ENCODE peak calls at places on chromosome 1, in seven cellular contexts. One of them, this sample, is unnamed.

GRCh38 chr1:40438391-40439015 is 11.8 kb upstream of the ZFP69B start:
- DNase-seq in BJ: no peak
- DNase-seq in A549: peak
- DNase-seq in lung: no peak
- DNase-seq in MM.1S: peak
- DNase-seq in astrocyte of the cerebellum: no peak
- DNase-seq in fibroblast of pulmonary artery: peak
- DNase-seq in this sample: no peak

GRCh38 chr1:2875677-2876531 is 74.4 kb upstream of the TTC34 start:
- DNase-seq in BJ: no peak
- DNase-seq in A549: peak
- DNase-seq in lung: no peak
- DNase-seq in MM.1S: no peak
- DNase-seq in astrocyte of the cerebellum: no peak
- DNase-seq in fibroblast of pulmonary artery: no peak
- DNase-seq in this sample: no peak

GRCh38 chr1:110024613-110025012 is 9.8 kb upstream of the STRIP1 start:
- DNase-seq in BJ: no peak
- DNase-seq in A549: no peak
- DNase-seq in lung: no peak
- DNase-seq in MM.1S: no peak
- DNase-seq in astrocyte of the cerebellum: no peak
- DNase-seq in fibroblast of pulmonary artery: no peak
- DNase-seq in this sample: no peak

GRCh38 chr1:111422546-111423391 is 4.8 kb downstream of the OVGP1 start:
- DNase-seq in BJ: no peak
- DNase-seq in A549: no peak
- DNase-seq in lung: peak
- DNase-seq in MM.1S: no peak
- DNase-seq in astrocyte of the cerebellum: no peak
- DNase-seq in fibroblast of pulmonary artery: no peak
- DNase-seq in this sample: peak

GRCh38 chr1:75615664-75616435 is 4.9 kb upstream of the SLC44A5 start:
- DNase-seq in BJ: no peak
- DNase-seq in A549: peak
- DNase-seq in lung: peak
- DNase-seq in MM.1S: peak
- DNase-seq in astrocyte of the cerebellum: peak
- DNase-seq in fibroblast of pulmonary artery: peak
- DNase-seq in this sample: no peak

GRCh38 chr1:116472431-116472961 is 98.3 kb downstream of the CD58 start:
- DNase-seq in BJ: no peak
- DNase-seq in A549: no peak
- DNase-seq in lung: no peak
- DNase-seq in MM.1S: no peak
- DNase-seq in astrocyte of the cerebellum: peak
- DNase-seq in fibroblast of pulmonary artery: peak
- DNase-seq in this sample: peak

GRCh38 chr1:245215071-245215470 is 60.3 kb downstream of the KIF26B start:
- DNase-seq in BJ: no peak
- DNase-seq in A549: no peak
- DNase-seq in lung: no peak
- DNase-seq in MM.1S: no peak
- DNase-seq in astrocyte of the cerebellum: no peak
- DNase-seq in fibroblast of pulmonary artery: no peak
- DNase-seq in this sample: no peak

GRCh38 chr1:179709841-179710329 is 33.2 kb upstream of the FAM163A start:
- DNase-seq in BJ: no peak
- DNase-seq in A549: no peak
- DNase-seq in lung: no peak
- DNase-seq in MM.1S: peak
- DNase-seq in astrocyte of the cerebellum: no peak
- DNase-seq in fibroblast of pulmonary artery: peak
- DNase-seq in this sample: no peak

GRCh38 chr1:163842546-163842945 is 520.8 kb downstream of the NUF2 start:
- DNase-seq in BJ: peak
- DNase-seq in A549: no peak
- DNase-seq in lung: no peak
- DNase-seq in MM.1S: no peak
- DNase-seq in astrocyte of the cerebellum: no peak
- DNase-seq in fibroblast of pulmonary artery: no peak
- DNase-seq in this sample: no peak

GRCh38 chr1:43618521-43619313 is 31.2 kb upstream of the KDM4A start:
- DNase-seq in BJ: no peak
- DNase-seq in A549: no peak
- DNase-seq in lung: no peak
- DNase-seq in MM.1S: no peak
- DNase-seq in astrocyte of the cerebellum: no peak
- DNase-seq in fibroblast of pulmonary artery: no peak
- DNase-seq in this sample: no peak

GRCh38 chr1:227828773-227829172 is 13.3 kb downstream of the PRSS38 start:
- DNase-seq in BJ: no peak
- DNase-seq in A549: no peak
- DNase-seq in lung: no peak
- DNase-seq in MM.1S: no peak
- DNase-seq in astrocyte of the cerebellum: no peak
- DNase-seq in fibroblast of pulmonary artery: no peak
- DNase-seq in this sample: no peak

GRCh38 chr1:40477680-40478057 is 579 bp downstream of the ZFP69 start:
- DNase-seq in BJ: no peak
- DNase-seq in A549: no peak
- DNase-seq in lung: no peak
- DNase-seq in MM.1S: no peak
- DNase-seq in astrocyte of the cerebellum: no peak
- DNase-seq in fibroblast of pulmonary artery: peak
- DNase-seq in this sample: no peak

GRCh38 chr1:228236744-228237143 is 28.9 kb downstream of the OBSCN start:
- DNase-seq in BJ: no peak
- DNase-seq in A549: no peak
- DNase-seq in lung: no peak
- DNase-seq in MM.1S: no peak
- DNase-seq in astrocyte of the cerebellum: no peak
- DNase-seq in fibroblast of pulmonary artery: peak
- DNase-seq in this sample: no peak

GRCh38 chr1:88683516-88683847 is 591 bp upstream of the PKN2 start:
- DNase-seq in BJ: peak
- DNase-seq in A549: no peak
- DNase-seq in lung: peak
- DNase-seq in MM.1S: peak
- DNase-seq in astrocyte of the cerebellum: peak
- DNase-seq in fibroblast of pulmonary artery: no peak
- DNase-seq in this sample: no peak

GRCh38 chr1:117671781-117672501 is 66.1 kb downstream of the TENT5C start:
- DNase-seq in BJ: no peak
- DNase-seq in A549: no peak
- DNase-seq in lung: peak
- DNase-seq in MM.1S: no peak
- DNase-seq in astrocyte of the cerebellum: no peak
- DNase-seq in fibroblast of pulmonary artery: peak
- DNase-seq in this sample: no peak

GRCh38 chr1:231899046-231899445 is 272.5 kb downstream of the DISC1 start:
- DNase-seq in BJ: no peak
- DNase-seq in A549: no peak
- DNase-seq in lung: no peak
- DNase-seq in MM.1S: no peak
- DNase-seq in astrocyte of the cerebellum: no peak
- DNase-seq in fibroblast of pulmonary artery: no peak
- DNase-seq in this sample: no peak

GRCh38 chr1:27632387-27633297 is 2.3 kb downstream of the FGR start:
- DNase-seq in BJ: no peak
- DNase-seq in A549: no peak
- DNase-seq in lung: no peak
- DNase-seq in MM.1S: no peak
- DNase-seq in astrocyte of the cerebellum: no peak
- DNase-seq in fibroblast of pulmonary artery: no peak
- DNase-seq in this sample: no peak

GRCh38 chr1:209626633-209627348 is 25.4 kb downstream of the LAMB3 start:
- DNase-seq in BJ: no peak
- DNase-seq in A549: no peak
- DNase-seq in lung: no peak
- DNase-seq in MM.1S: no peak
- DNase-seq in astrocyte of the cerebellum: no peak
- DNase-seq in fibroblast of pulmonary artery: no peak
- DNase-seq in this sample: no peak

GRCh38 chr1:189659731-189660130 is 817.9 kb downstream of the BRINP3 start:
- DNase-seq in BJ: no peak
- DNase-seq in A549: no peak
- DNase-seq in lung: no peak
- DNase-seq in MM.1S: no peak
- DNase-seq in astrocyte of the cerebellum: no peak
- DNase-seq in fibroblast of pulmonary artery: no peak
- DNase-seq in this sample: no peak

GRCh38 chr1:245771521-245772281 is 616.9 kb downstream of the KIF26B start:
- DNase-seq in BJ: peak
- DNase-seq in A549: no peak
- DNase-seq in lung: no peak
- DNase-seq in MM.1S: no peak
- DNase-seq in astrocyte of the cerebellum: peak
- DNase-seq in fibroblast of pulmonary artery: peak
- DNase-seq in this sample: peak

GRCh38 chr1:184596950-184597651 is 157.6 kb downstream of the EDEM3 start:
- DNase-seq in BJ: no peak
- DNase-seq in A549: no peak
- DNase-seq in lung: no peak
- DNase-seq in MM.1S: no peak
- DNase-seq in astrocyte of the cerebellum: no peak
- DNase-seq in fibroblast of pulmonary artery: no peak
- DNase-seq in this sample: no peak
- TF ChIP-seq CTCF in BJ: no peak
- TF ChIP-seq CTCF in A549: no peak
- TF ChIP-seq CTCF in lung: no peak
- TF ChIP-seq CTCF in MM.1S: no peak
- TF ChIP-seq CTCF in astrocyte of the cerebellum: peak
- TF ChIP-seq CTCF in fibroblast of pulmonary artery: no peak
- TF ChIP-seq CTCF in this sample: no peak

GRCh38 chr1:1799716-1800115 is 21.4 kb upstream of the NADK start:
- DNase-seq in BJ: no peak
- DNase-seq in A549: no peak
- DNase-seq in lung: no peak
- DNase-seq in MM.1S: peak
- DNase-seq in astrocyte of the cerebellum: no peak
- DNase-seq in fibroblast of pulmonary artery: no peak
- DNase-seq in this sample: no peak
- H3K4me3 ChIP-seq in BJ: no peak
- H3K4me3 ChIP-seq in A549: no peak
- H3K4me3 ChIP-seq in lung: no peak
- H3K4me3 ChIP-seq in MM.1S: no peak
- H3K4me3 ChIP-seq in astrocyte of the cerebellum: no peak
- H3K4me3 ChIP-seq in fibroblast of pulmonary artery: no peak
- H3K4me3 ChIP-seq in this sample: no peak

GRCh38 chr1:77342745-77343144 is 60.9 kb downstream of the AK5 start:
- DNase-seq in BJ: no peak
- DNase-seq in A549: peak
- DNase-seq in lung: no peak
- DNase-seq in MM.1S: no peak
- DNase-seq in astrocyte of the cerebellum: no peak
- DNase-seq in fibroblast of pulmonary artery: no peak
- DNase-seq in this sample: no peak
- TF ChIP-seq CTCF in BJ: no peak
- TF ChIP-seq CTCF in A549: no peak
- TF ChIP-seq CTCF in lung: no peak
- TF ChIP-seq CTCF in MM.1S: no peak
- TF ChIP-seq CTCF in astrocyte of the cerebellum: no peak
- TF ChIP-seq CTCF in fibroblast of pulmonary artery: no peak
- TF ChIP-seq CTCF in this sample: no peak

GRCh38 chr1:165442653-165443052 is 2.3 kb downstream of the RXRG start:
- DNase-seq in BJ: no peak
- DNase-seq in A549: no peak
- DNase-seq in lung: no peak
- DNase-seq in MM.1S: no peak
- DNase-seq in astrocyte of the cerebellum: no peak
- DNase-seq in fibroblast of pulmonary artery: no peak
- DNase-seq in this sample: no peak

GRCh38 chr1:165443539-165444289 is 1.2 kb downstream of the RXRG start:
- DNase-seq in BJ: no peak
- DNase-seq in A549: no peak
- DNase-seq in lung: no peak
- DNase-seq in MM.1S: no peak
- DNase-seq in astrocyte of the cerebellum: no peak
- DNase-seq in fibroblast of pulmonary artery: no peak
- DNase-seq in this sample: no peak

GRCh38 chr1:165444897-165445370 is at the start of gene RXRG:
- DNase-seq in BJ: no peak
- DNase-seq in A549: no peak
- DNase-seq in lung: peak
- DNase-seq in MM.1S: no peak
- DNase-seq in astrocyte of the cerebellum: no peak
- DNase-seq in fibroblast of pulmonary artery: no peak
- DNase-seq in this sample: no peak

GRCh38 chr1:165442053-165442452 is 2.9 kb downstream of the RXRG start:
- DNase-seq in BJ: no peak
- DNase-seq in A549: no peak
- DNase-seq in lung: no peak
- DNase-seq in MM.1S: no peak
- DNase-seq in astrocyte of the cerebellum: no peak
- DNase-seq in fibroblast of pulmonary artery: no peak
- DNase-seq in this sample: no peak

DNA sequence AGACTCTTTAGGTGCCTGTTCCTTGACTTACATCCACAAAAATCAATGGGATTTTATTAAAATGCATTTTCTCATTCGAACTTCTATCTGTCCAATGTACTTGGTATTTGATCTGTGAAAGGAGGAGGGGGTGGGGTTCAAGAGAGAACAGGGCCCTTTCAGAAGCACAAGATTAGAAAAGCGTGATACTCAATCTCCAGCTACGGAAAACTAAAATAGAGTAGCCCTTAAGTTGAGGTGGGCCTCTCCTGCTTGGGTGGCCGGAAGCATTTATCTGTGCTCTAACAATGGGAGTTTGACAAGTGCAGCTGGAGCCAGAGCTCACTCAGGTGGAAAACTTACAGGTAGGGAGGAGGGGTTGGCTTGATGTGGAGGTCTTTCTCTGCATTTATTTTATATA is 462 bp upstream of the RXRG start:
- DNase-seq in BJ: no peak
- DNase-seq in A549: no peak
- DNase-seq in lung: no peak
- DNase-seq in MM.1S: no peak
- DNase-seq in astrocyte of the cerebellum: no peak
- DNase-seq in fibroblast of pulmonary artery: no peak
- DNase-seq in this sample: no peak
- H3K4me3 ChIP-seq in BJ: no peak
- H3K4me3 ChIP-seq in A549: no peak
- H3K4me3 ChIP-seq in lung: no peak
- H3K4me3 ChIP-seq in MM.1S: no peak
- H3K4me3 ChIP-seq in astrocyte of the cerebellum: no peak
- H3K4me3 ChIP-seq in fibroblast of pulmonary artery: no peak
- H3K4me3 ChIP-seq in this sample: no peak